ENCODE peak calls at places on chromosomes 4 and X, in ten cellular contexts. Y is A549, C is breast epithelium, Z is GM12878, A is uterus, T is heart left ventricle, H is ovary, X is body of pancreas, R is adrenal gland, F is right lobe of liver. B is an unnamed sample.

GRCh38 chr4:146132445-146132844 is 43.1 kb upstream of the LSM6 start:
- DNase-seq in Y (no peak), C (no peak), Z (peak), A (no peak), T (no peak), H (no peak), X (no peak), R (no peak), F (no peak), B (no peak)

GRCh38 chr4:4182835-4183568 is 43.7 kb downstream of the OTOP1 start:
- DNase-seq in Y (peak), C (no peak), Z (no peak), A (no peak), T (no peak), H (no peak), X (peak), R (no peak), F (peak), B (peak)

GRCh38 chr4:70829492-70829891 is 10.2 kb downstream of the GRSF1 start:
- DNase-seq in Y (no peak), C (no peak), Z (no peak), A (no peak), T (no peak), H (no peak), X (no peak), R (no peak), F (no peak), B (no peak)

GRCh38 chrX:115345654-115346014 is 56.1 kb downstream of the LUZP4 start:
- DNase-seq in Y (no peak), C (no peak), Z (no peak), A (no peak), T (no peak), H (no peak), X (no peak), R (no peak), F (no peak), B (no peak)

GRCh38 chr4:139728146-139728545 is 62.5 kb downstream of the MGST2 start:
- DNase-seq in Y (no peak), C (no peak), Z (no peak), A (no peak), T (no peak), H (no peak), X (no peak), R (no peak), F (no peak), B (no peak)

GRCh38 chrX:101429934-101430333 is 21.9 kb downstream of the HNRNPH2 start:
- DNase-seq in Y (no peak), C (no peak), Z (no peak), A (no peak), T (no peak), H (no peak), X (no peak), R (no peak), F (no peak), B (no peak)

GRCh38 chr4:145530662-145531061 is 49.0 kb downstream of the SMAD1 start:
- DNase-seq in Y (no peak), C (no peak), Z (no peak), A (no peak), T (no peak), H (no peak), X (no peak), R (no peak), F (no peak), B (no peak)

GRCh38 chr4:8504279-8505007 is 63.9 kb downstream of the TRMT44 start:
- DNase-seq in Y (no peak), C (peak), Z (no peak), A (peak), T (no peak), H (peak), X (peak), R (no peak), F (no peak), B (peak)

GRCh38 chr4:15756361-15756861 is 21.7 kb upstream of the CD38 start:
- DNase-seq in Y (no peak), C (no peak), Z (peak), A (no peak), T (no peak), H (no peak), X (peak), R (no peak), F (no peak), B (peak)

GRCh38 chrX:19350831-19351447 is 7.2 kb downstream of the PDHA1 start:
- DNase-seq in Y (no peak), C (no peak), Z (no peak), A (no peak), T (no peak), H (no peak), X (no peak), R (no peak), F (no peak), B (no peak)

GRCh38 chr4:38822748-38823303 is 18.2 kb upstream of the TLR1 start:
- DNase-seq in Y (no peak), C (no peak), Z (no peak), A (no peak), T (no peak), H (no peak), X (no peak), R (no peak), F (no peak), B (no peak)

GRCh38 chrX:120301960-120302359 is 9.3 kb downstream of the TMEM255A start:
- DNase-seq in Y (no peak), C (no peak), Z (no peak), A (no peak), T (no peak), H (no peak), X (no peak), R (no peak), F (no peak), B (no peak)

GRCh38 chrX:10350221-10350620 is 193.4 kb downstream of the CLCN4 start:
- DNase-seq in Y (no peak), C (no peak), Z (no peak), A (no peak), T (no peak), H (no peak), X (no peak), R (no peak), F (no peak), B (no peak)

GRCh38 chr4:181854142-181854541 is 389.1 kb upstream of the TENM3 start:
- DNase-seq in Y (no peak), C (no peak), Z (no peak), A (no peak), T (no peak), H (no peak), X (no peak), R (no peak), F (no peak), B (no peak)

GRCh38 chr4:75555294-75556164 is at the start of gene ODAPH:
- DNase-seq in Y (peak), C (no peak), Z (peak), A (no peak), T (no peak), H (no peak), X (no peak), R (no peak), F (no peak), B (no peak)

GRCh38 chr4:151866266-151866918 is 105.6 kb upstream of the GATB start:
- DNase-seq in Y (no peak), C (no peak), Z (no peak), A (no peak), T (no peak), H (no peak), X (no peak), R (no peak), F (peak), B (no peak)

GRCh38 chrX:39613997-39614679 is 483.6 kb downstream of the BCOR start:
- DNase-seq in Y (no peak), C (no peak), Z (peak), A (no peak), T (no peak), H (no peak), X (peak), R (no peak), F (peak), B (no peak)

GRCh38 chr4:68591204-68591603 is 15.1 kb upstream of the UGT2B17 start:
- DNase-seq in Y (no peak), C (no peak), Z (no peak), A (no peak), T (no peak), H (no peak), X (no peak), R (no peak), F (no peak), B (no peak)

GRCh38 chr4:168496834-168497233 is at the start of gene PALLD:
- DNase-seq in Y (no peak), C (no peak), Z (no peak), A (no peak), T (peak), H (no peak), X (no peak), R (no peak), F (no peak), B (peak)

GRCh38 chr4:38131371-38132139 is 171.4 kb downstream of the PTTG2 start:
- DNase-seq in Y (no peak), C (no peak), Z (peak), A (peak), T (no peak), H (no peak), X (peak), R (peak), F (no peak), B (no peak)

GRCh38 chrX:139826065-139827044 is 106.5 kb downstream of the ATP11C start:
- DNase-seq in Y (no peak), C (no peak), Z (no peak), A (no peak), T (no peak), H (no peak), X (no peak), R (peak), F (no peak), B (peak)

GRCh38 chrX:47634871-47635575 is 5.3 kb upstream of the CFP start:
- DNase-seq in Y (no peak), C (no peak), Z (no peak), A (no peak), T (no peak), H (no peak), X (no peak), R (no peak), F (no peak), B (no peak)

GRCh38 chrX:3231766-3232165 is 114.7 kb downstream of the MXRA5 start:
- DNase-seq in Y (no peak), C (no peak), Z (no peak), A (no peak), T (no peak), H (no peak), X (no peak), R (no peak), F (no peak), B (no peak)

GRCh38 chr4:143384381-143384994 is 47.8 kb downstream of the GAB1 start:
- DNase-seq in Y (no peak), C (no peak), Z (no peak), A (no peak), T (no peak), H (no peak), X (no peak), R (no peak), F (no peak), B (no peak)

GRCh38 chrX:37380920-37381319 is 31.8 kb downstream of the PRRG1 start:
- DNase-seq in Y (peak), C (no peak), Z (no peak), A (no peak), T (no peak), H (no peak), X (peak), R (no peak), F (no peak), B (no peak)

GRCh38 chrX:47358387-47359065 is 11.9 kb upstream of the ZNF157 start:
- DNase-seq in Y (no peak), C (no peak), Z (no peak), A (no peak), T (no peak), H (no peak), X (no peak), R (peak), F (no peak), B (peak)

GRCh38 chr4:86891785-86892638 is at the start of gene C4orf36:
- DNase-seq in Y (peak), C (peak), Z (no peak), A (peak), T (peak), H (peak), X (peak), R (peak), F (peak), B (peak)

GRCh38 chr4:71206763-71207162 is 132.1 kb upstream of the SLC4A4 start:
- DNase-seq in Y (no peak), C (no peak), Z (no peak), A (no peak), T (no peak), H (no peak), X (no peak), R (no peak), F (no peak), B (no peak)

GRCh38 chrX:107684956-107685385 is 56.7 kb downstream of the PRPS1 start:
- DNase-seq in Y (no peak), C (peak), Z (no peak), A (peak), T (peak), H (peak), X (peak), R (peak), F (peak), B (peak)
- TF ChIP-seq POLR2A in Y (no peak), C (no peak), Z (no peak), A (peak), T (no peak), H (no peak), X (peak), R (no peak), F (no peak), B (no peak)

DNA sequence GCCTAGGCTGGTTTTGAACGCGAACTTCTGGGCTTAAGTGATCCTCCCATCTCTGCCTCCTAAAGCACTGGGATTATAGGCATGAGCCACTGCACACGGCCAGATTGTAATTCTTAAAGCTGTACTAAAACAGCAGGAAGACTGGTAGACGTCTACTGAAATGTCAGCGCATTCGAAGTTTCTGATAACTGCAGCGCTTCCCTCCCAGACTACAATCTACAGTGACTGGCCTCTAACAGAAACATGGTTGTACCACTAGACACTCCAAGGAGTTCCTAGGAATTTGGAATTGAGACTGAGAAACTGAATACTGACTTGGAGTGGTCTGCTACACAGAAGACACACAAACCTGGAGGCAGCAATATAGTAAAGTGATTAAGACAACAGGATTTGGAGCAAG is 997 bp downstream of the HELQ start:
- DNase-seq in Y (no peak), C (no peak), Z (no peak), A (no peak), T (no peak), H (no peak), X (no peak), R (no peak), F (no peak), B (no peak)
- H3K27ac ChIP-seq in Y (peak), C (peak), Z (peak), A (peak), T (peak), H (no peak), X (peak), R (peak), F (peak), B (peak)

GRCh38 chrX:29299689-29300088 is 712.4 kb downstream of the IL1RAPL1 start:
- DNase-seq in Y (no peak), C (no peak), Z (no peak), A (no peak), T (no peak), H (no peak), X (no peak), R (no peak), F (no peak), B (no peak)
- TF ChIP-seq POLR2A in Y (no peak), C (no peak), Z (no peak), A (no peak), T (no peak), H (no peak), X (no peak), R (no peak), F (no peak), B (no peak)

GRCh38 chr4:113982181-113982580 is 2.7 kb upstream of the ARSJ start:
- DNase-seq in Y (no peak), C (no peak), Z (no peak), A (no peak), T (no peak), H (no peak), X (no peak), R (no peak), F (no peak), B (no peak)
- H3K27ac ChIP-seq in Y (no peak), C (no peak), Z (no peak), A (no peak), T (no peak), H (no peak), X (no peak), R (no peak), F (no peak), B (no peak)

GRCh38 chr4:157999723-158000122 is 173.1 kb downstream of the GASK1B start:
- DNase-seq in Y (no peak), C (no peak), Z (no peak), A (no peak), T (no peak), H (no peak), X (no peak), R (no peak), F (no peak), B (no peak)
- TF ChIP-seq POLR2A in Y (no peak), C (no peak), Z (no peak), A (no peak), T (no peak), H (no peak), X (no peak), R (no peak), F (no peak), B (no peak)

GRCh38 chr4:186596346-186596745 is 41.0 kb upstream of the MTNR1A start:
- DNase-seq in Y (no peak), C (no peak), Z (no peak), A (no peak), T (no peak), H (no peak), X (no peak), R (no peak), F (no peak), B (no peak)
- H3K27ac ChIP-seq in Y (no peak), C (no peak), Z (no peak), A (no peak), T (no peak), H (no peak), X (no peak), R (no peak), F (no peak), B (no peak)

GRCh38 chrX:24498181-24498580 is 33.1 kb downstream of the PDK3 start:
- DNase-seq in Y (peak), C (no peak), Z (no peak), A (peak), T (peak), H (no peak), X (peak), R (peak), F (peak), B (no peak)

GRCh38 chrX:24494544-24495113 is 29.5 kb downstream of the PDK3 start:
- DNase-seq in Y (peak), C (no peak), Z (no peak), A (peak), T (no peak), H (no peak), X (peak), R (no peak), F (no peak), B (no peak)

GRCh38 chrX:24493740-24494543 is 28.9 kb downstream of the PDK3 start:
- DNase-seq in Y (no peak), C (no peak), Z (no peak), A (no peak), T (no peak), H (no peak), X (no peak), R (no peak), F (no peak), B (no peak)

GRCh38 chrX:24498975-24499374 is 33.9 kb downstream of the PDK3 start:
- DNase-seq in Y (peak), C (no peak), Z (no peak), A (no peak), T (no peak), H (no peak), X (no peak), R (no peak), F (no peak), B (no peak)

GRCh38 chrX:24495700-24496099 is 30.6 kb downstream of the PDK3 start:
- DNase-seq in Y (no peak), C (no peak), Z (no peak), A (no peak), T (no peak), H (no peak), X (no peak), R (no peak), F (no peak), B (no peak)
- TF ChIP-seq POLR2A in Y (no peak), C (no peak), Z (no peak), A (no peak), T (no peak), H (no peak), X (no peak), R (no peak), F (no peak), B (no peak)

B was measured in thyroid gland.